ENCODE peak calls at places on chromosomes 6 and 20, in five cellular contexts. B is H1, K is mesenchymal stem cell, Q is H9, S is neuronal stem cell. H is an unnamed sample.
A peak's percentile ranks its signal among the peaks of the same experiment; 100 is the strongest.

GRCh38 chr20:56343861-56344381 is 14.9 kb upstream of the FAM210B start:
- DNase-seq in B (peak; percentile 98), K (peak; percentile 35), Q (peak; percentile 86), S (peak; percentile 62), H (peak; percentile 23)

GRCh38 chr6:77883849-77884248 is 231.0 kb downstream of the MEI4 start:
- DNase-seq in B (no peak), K (no peak), Q (no peak), S (no peak), H (no peak)

GRCh38 chr20:57147185-57147584 is 119.3 kb downstream of the BMP7 start:
- DNase-seq in B (no peak), K (no peak), Q (no peak), S (no peak), H (no peak)

GRCh38 chr6:15062311-15063252 is 183.3 kb upstream of the JARID2 start:
- DNase-seq in B (no peak), K (peak; percentile 95), Q (no peak), S (no peak), H (peak; percentile 99)

GRCh38 chr6:35737413-35738211 is 780 bp downstream of the ARMC12 start:
- DNase-seq in B (no peak), K (peak; percentile 85), Q (no peak), S (no peak), H (peak; percentile 84)

GRCh38 chr6:87210979-87211378 is 55.6 kb downstream of the ZNF292 start:
- DNase-seq in B (no peak), K (no peak), Q (no peak), S (no peak), H (no peak)

GRCh38 chr6:108557494-108558371 is 3.0 kb upstream of the FOXO3 start:
- DNase-seq in B (peak; percentile 88), K (peak; percentile 80), Q (peak; percentile 90), S (peak; percentile 64), H (peak; percentile 58)

GRCh38 chr20:24736131-24736843 is 212.8 kb upstream of the CST7 start:
- DNase-seq in B (no peak), K (no peak), Q (no peak), S (no peak), H (no peak)

GRCh38 chr6:19772891-19773290 is 64.3 kb upstream of the ID4 start:
- DNase-seq in B (no peak), K (no peak), Q (no peak), S (no peak), H (no peak)
- H2BK12ac ChIP-seq in B (no peak overlapping the region), K (no peak overlapping the region), Q (no peak overlapping the region), S (no peak overlapping the region), H (no peak overlapping the region)

GRCh38 chr6:135796884-135797283 is 54.6 kb upstream of the PDE7B start:
- DNase-seq in B (no peak), K (no peak), Q (no peak), S (no peak), H (no peak)

GRCh38 chr6:135801755-135802154 is 49.7 kb upstream of the PDE7B start:
- DNase-seq in B (no peak), K (no peak), Q (no peak), S (no peak), H (no peak)

GRCh38 chr6:135798751-135799515 is 52.6 kb upstream of the PDE7B start:
- DNase-seq in B (no peak), K (no peak), Q (no peak), S (no peak), H (no peak)
- H3K4ac ChIP-seq in B (no peak overlapping the region), K (no peak overlapping the region), Q (no peak overlapping the region), S (no peak overlapping the region), H (no peak overlapping the region)

GRCh38 chr6:31609519-31610406 is 5.3 kb upstream of the AIF1 start:
- DNase-seq in B (no peak), K (no peak), Q (no peak), S (no peak), H (no peak)
- H3K4me2 ChIP-seq in B (no peak overlapping the region), K (no peak overlapping the region), Q (no peak overlapping the region), S (no peak overlapping the region), H (no peak overlapping the region)

GRCh38 chr20:44725852-44726251 is 10.7 kb downstream of the CCN5 start:
- DNase-seq in B (no peak), K (no peak), Q (no peak), S (no peak), H (no peak)
- H2BK12ac ChIP-seq in B (no peak overlapping the region), K (no peak overlapping the region), Q (no peak overlapping the region), S (no peak overlapping the region), H (no peak overlapping the region)

DNA sequence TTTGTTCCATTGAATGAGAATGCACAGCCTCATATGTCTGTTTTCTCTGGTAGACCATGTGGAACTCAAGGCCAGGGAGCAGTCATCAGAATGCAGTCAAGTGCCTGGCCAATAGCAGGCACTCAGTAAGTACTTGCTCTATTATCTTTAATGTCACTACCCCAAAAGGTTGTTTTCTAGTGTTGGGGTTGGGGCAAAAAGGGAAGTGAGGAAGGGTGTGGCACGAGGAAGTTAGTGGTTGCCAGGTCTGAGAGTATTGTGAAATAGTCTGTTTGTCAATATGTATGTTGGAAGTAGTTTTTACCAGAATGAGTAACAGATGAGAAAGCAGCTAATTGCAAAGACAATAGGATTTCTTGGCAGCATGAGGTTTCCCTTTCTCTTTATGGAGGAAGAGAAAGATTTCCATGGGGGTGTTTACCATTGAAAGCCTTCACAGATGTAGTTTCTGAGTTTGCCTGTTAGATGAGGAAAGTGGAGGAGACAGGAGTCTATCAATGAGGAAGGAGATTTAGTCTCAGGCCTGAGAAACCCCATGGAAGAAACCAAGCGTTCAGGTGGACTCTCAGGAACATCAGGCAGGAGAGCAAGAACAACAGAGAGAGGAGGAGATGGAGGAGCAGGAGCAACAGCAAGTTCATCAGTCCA is 59.6 kb upstream of the ARMH2 start:
- DNase-seq in B (no peak), K (peak; percentile 8), Q (no peak), S (no peak), H (no peak)
- H3K4ac ChIP-seq in B (no peak overlapping the region), K (no peak overlapping the region), Q (no peak overlapping the region), S (no peak overlapping the region), H (no peak overlapping the region)

DNA sequence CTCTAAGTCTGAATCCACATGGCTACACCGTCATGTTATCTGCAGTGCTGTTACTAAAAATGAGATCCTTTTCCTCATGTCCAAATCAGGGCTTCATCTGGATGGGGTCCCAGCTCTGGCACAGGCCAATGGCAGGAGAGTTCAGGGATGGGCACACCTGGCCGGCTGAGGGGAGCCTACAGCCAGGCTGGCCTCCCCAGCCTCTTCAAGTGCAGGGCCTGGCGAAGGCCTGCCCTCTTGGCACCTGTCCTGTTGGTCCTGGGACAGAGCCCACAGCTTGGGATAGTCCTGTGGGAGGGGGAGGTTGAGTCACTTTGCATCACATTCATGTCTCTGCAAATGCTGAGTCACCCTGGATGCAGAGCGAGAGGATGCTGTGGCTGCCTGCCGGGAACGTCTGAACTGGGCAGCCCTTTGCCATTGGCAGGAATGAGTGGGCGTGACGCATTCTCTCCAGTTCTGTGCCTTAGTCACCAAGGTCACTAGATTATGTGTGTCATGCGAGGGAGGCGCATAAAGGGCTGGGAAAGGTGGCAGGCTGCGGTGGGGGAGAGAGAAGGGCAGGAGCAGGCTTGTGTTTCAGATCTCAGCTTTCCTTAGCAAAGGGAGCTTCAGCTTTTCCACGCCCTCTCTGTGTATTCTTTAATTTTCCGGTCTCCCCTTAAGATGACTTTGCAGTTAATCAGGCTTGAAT is 223.2 kb upstream of the ECI2 start:
- DNase-seq in B (no peak), K (peak; percentile 99), Q (peak; percentile 85), S (peak; percentile 23), H (peak; percentile 97)
- H3K4me2 ChIP-seq in B (no peak overlapping the region), K (no peak overlapping the region), Q (no peak overlapping the region), S (no peak overlapping the region), H (no peak overlapping the region)

GRCh38 chr20:2812189-2812588 is 2.6 kb upstream of the C20orf141 start:
- DNase-seq in B (no peak), K (no peak), Q (no peak), S (no peak), H (no peak)
- H2BK12ac ChIP-seq in B (no peak overlapping the region), K (no peak overlapping the region), Q (no peak overlapping the region), S (no peak overlapping the region), H (no peak overlapping the region)

GRCh38 chr6:31473780-31474725 is 23.9 kb upstream of the MICB start:
- DNase-seq in B (peak; percentile 32), K (no peak), Q (peak; percentile 16), S (no peak), H (no peak)
- H3K4ac ChIP-seq in B (no peak overlapping the region), K (no peak overlapping the region), Q (no peak overlapping the region), S (no peak overlapping the region), H (no peak overlapping the region)

GRCh38 chr6:154736613-154737259 is 3.5 kb downstream of the SCAF8 start:
- DNase-seq in B (no peak), K (no peak), Q (no peak), S (no peak), H (no peak)

GRCh38 chr6:154738561-154738961 is 5.3 kb downstream of the SCAF8 start:
- DNase-seq in B (no peak), K (no peak), Q (no peak), S (peak; percentile 35), H (no peak)

GRCh38 chr6:154733610-154734379 is 579 bp downstream of the SCAF8 start:
- DNase-seq in B (peak; percentile 89), K (peak; percentile 98), Q (peak; percentile 98), S (peak; percentile 91), H (peak; percentile 98)

GRCh38 chr6:154740658-154741057 is 7.4 kb downstream of the SCAF8 start:
- DNase-seq in B (no peak), K (no peak), Q (no peak), S (no peak), H (no peak)

DNA sequence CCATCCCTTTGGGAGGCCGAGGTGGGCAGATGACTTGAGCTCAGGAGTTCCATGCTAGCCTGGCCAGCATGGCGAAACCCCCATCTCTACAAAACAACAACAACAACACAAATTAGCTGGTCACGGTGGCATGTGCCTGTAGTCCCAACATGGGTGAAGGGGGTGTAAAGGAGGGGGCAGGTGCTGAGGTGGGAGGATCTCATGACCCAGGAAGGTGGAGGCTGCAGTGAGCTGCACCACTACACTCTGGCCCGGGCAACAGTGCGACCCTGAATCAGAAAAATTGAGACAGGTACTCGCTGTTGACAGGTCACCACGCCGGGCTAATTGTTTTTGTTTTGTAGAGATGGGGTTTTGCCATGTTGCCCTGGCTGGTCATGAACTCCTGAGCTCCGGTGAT is 4.2 kb downstream of the SCAF8 start:
- DNase-seq in B (no peak), K (no peak), Q (no peak), S (no peak), H (no peak)
- H3K4me2 ChIP-seq in B (no peak overlapping the region), K (no peak overlapping the region), Q (no peak overlapping the region), S (no peak overlapping the region), H (no peak overlapping the region)

H was measured in trophoblast cell.